ENCODE peak calls at places on chromosomes 4 and X, in four cellular contexts. N, H, G and P are unnamed samples.

GRCh38 chr4:107419052-107419451 is 301.0 kb downstream of the PAPSS1 start:
- DNase-seq in N (no peak), G (no peak), H (no peak), P (no peak)

GRCh38 chr4:139913398-139913990 is 240.5 kb downstream of the MAML3 start:
- DNase-seq in H (no peak), N (no peak), G (no peak), P (no peak)

GRCh38 chrX:9378980-9379696 is 85.7 kb upstream of the TBL1X start:
- DNase-seq in H (no peak), N (no peak), G (peak), P (no peak)

GRCh38 chrX:71909956-71910355 is 689 bp upstream of the NHSL2 start:
- DNase-seq in G (peak), N (no peak), H (no peak), P (no peak)

GRCh38 chrX:102154218-102154860 is 1.4 kb downstream of the BEX5 start:
- DNase-seq in N (no peak), H (no peak), G (no peak), P (no peak)

GRCh38 chr4:143369556-143369955 is 32.9 kb downstream of the GAB1 start:
- DNase-seq in N (no peak), H (no peak), G (no peak), P (no peak)

GRCh38 chrX:15293471-15293870 is 22.0 kb downstream of the ASB11 start:
- DNase-seq in N (no peak), H (no peak), G (no peak), P (no peak)

GRCh38 chr4:80186666-80187065 is 10.6 kb upstream of the PRDM8 start:
- DNase-seq in H (no peak), G (no peak), N (no peak), P (no peak)

GRCh38 chrX:13085533-13085932 is 41.1 kb upstream of the FAM9C start:
- DNase-seq in H (peak), N (no peak), G (no peak), P (no peak)

GRCh38 chr4:128589384-128589957 is 220.0 kb upstream of the JADE1 start:
- DNase-seq in N (no peak), G (peak), H (no peak), P (no peak)

GRCh38 chrX:22603060-22603459 is 330.3 kb downstream of the CBLL2 start:
- DNase-seq in G (no peak), N (no peak), H (no peak), P (no peak)

GRCh38 chrX:49970699-49971098 is 48.3 kb downstream of the CLCN5 start:
- DNase-seq in G (no peak), N (no peak), H (no peak), P (no peak)

GRCh38 chr4:92455956-92456355 is 152.2 kb downstream of the GRID2 start:
- DNase-seq in H (no peak), G (no peak), N (no peak), P (no peak)

GRCh38 chrX:143988356-143988755 is 104.5 kb downstream of the UBE2NL start:
- DNase-seq in G (no peak), H (no peak), N (no peak), P (no peak)

GRCh38 chr4:17284323-17285175 is 227.3 kb downstream of the QDPR start:
- DNase-seq in G (no peak), N (no peak), H (no peak), P (no peak)

GRCh38 chrX:11908371-11908770 is 150.3 kb downstream of the MSL3 start:
- DNase-seq in N (no peak), H (peak), G (peak), P (no peak)

GRCh38 chrX:63513825-63514574 is 162.9 kb upstream of the SPIN4 start:
- DNase-seq in H (no peak), G (no peak), N (no peak), P (no peak)

GRCh38 chr4:1564535-1565375 is 119.4 kb downstream of the FAM53A start:
- DNase-seq in G (no peak), N (no peak), H (no peak), P (no peak)

GRCh38 chrX:124771292-124771691 is 424.9 kb downstream of the SH2D1A start:
- DNase-seq in H (no peak), G (no peak), N (no peak), P (no peak)

GRCh38 chr4:169716677-169717076 is 41.1 kb downstream of the HPF1 start:
- DNase-seq in G (no peak), N (no peak), H (no peak), P (no peak)

GRCh38 chr4:122249357-122249756 is 97.2 kb downstream of the BLTP1 start:
- DNase-seq in G (no peak), H (no peak), N (no peak), P (no peak)

GRCh38 chrX:9919632-9920172 is 47.5 kb upstream of the CLDN34 start:
- DNase-seq in G (no peak), N (no peak), H (no peak), P (no peak)

GRCh38 chrX:110541266-110541665 is 182.6 kb downstream of the RTL9 start:
- DNase-seq in N (no peak), H (no peak), G (no peak), P (no peak)

GRCh38 chrX:12367254-12367653 is 229.0 kb downstream of the FRMPD4 start:
- DNase-seq in N (no peak), G (no peak), H (no peak), P (no peak)

GRCh38 chrX:53421772-53422090 is 723 bp downstream of the SMC1A start:
- DNase-seq in G (no peak), H (no peak), N (no peak), P (no peak)

GRCh38 chrX:154431321-154431720 is 2.8 kb downstream of the ATP6AP1 start:
- DNase-seq in N (no peak), H (no peak), G (no peak), P (no peak)

GRCh38 chr4:30370105-30370504 is 350.1 kb upstream of the PCDH7 start:
- DNase-seq in H (no peak), G (no peak), N (no peak), P (no peak)

GRCh38 chrX:48999030-48999429 is 3.0 kb downstream of the GRIPAP1 start:
- DNase-seq in H (no peak), G (no peak), N (no peak), P (no peak)

GRCh38 chr4:128583753-128584712 is 225.5 kb upstream of the JADE1 start:
- DNase-seq in N (no peak), G (no peak), H (no peak), P (no peak)

GRCh38 chrX:42714981-42715688 is 62.8 kb downstream of the PPP1R2C start:
- DNase-seq in G (peak), H (no peak), N (no peak), P (no peak)

GRCh38 chr4:1210241-1210841 is 38.0 kb upstream of the SPON2 start:
- DNase-seq in N (no peak), H (no peak), G (no peak), P (no peak)

GRCh38 chr4:99013402-99013843 is 17.9 kb downstream of the METAP1 start:
- DNase-seq in N (no peak), H (no peak), G (no peak), P (no peak)
- TF ChIP-seq REST in N (no peak), H (no peak), G (no peak), P (no peak)

GRCh38 chrX:18892881-18893280 is 91.0 kb downstream of the PHKA2 start:
- DNase-seq in N (no peak), G (no peak), H (no peak), P (no peak)

GRCh38 chrX:18891561-18891945 is 92.4 kb downstream of the PHKA2 start:
- DNase-seq in H (no peak), G (no peak), N (no peak), P (no peak)

GRCh38 chrX:18893536-18893935 is 90.4 kb downstream of the PHKA2 start:
- DNase-seq in G (no peak), N (no peak), H (no peak), P (no peak)

GRCh38 chrX:18895157-18895952 is 88.6 kb downstream of the PHKA2 start:
- DNase-seq in G (no peak), H (no peak), N (no peak), P (no peak)

DNA sequence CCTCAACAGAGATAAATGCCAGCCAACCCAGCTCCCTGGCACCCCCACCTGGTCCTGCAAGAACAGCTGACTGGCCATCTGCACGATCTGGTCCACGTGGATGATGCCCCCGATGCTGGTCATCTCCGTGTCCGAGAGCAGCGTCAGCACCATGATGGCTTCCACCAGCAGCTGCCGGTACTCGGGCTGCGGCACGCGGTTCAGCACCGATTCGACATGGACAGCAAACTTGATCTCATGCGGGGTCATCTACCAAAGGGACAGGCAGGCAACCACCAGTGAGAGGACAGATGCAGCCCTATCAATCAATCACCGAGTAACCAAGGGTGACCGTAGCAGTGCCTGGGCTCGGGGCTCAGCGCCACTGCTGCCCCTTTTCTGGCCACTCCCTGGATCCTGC is 89.8 kb downstream of the PHKA2 start:
- DNase-seq in G (no peak), H (no peak), N (no peak), P (no peak)
- TF ChIP-seq REST in G (peak), H (no peak), N (no peak), P (no peak)

DNA sequence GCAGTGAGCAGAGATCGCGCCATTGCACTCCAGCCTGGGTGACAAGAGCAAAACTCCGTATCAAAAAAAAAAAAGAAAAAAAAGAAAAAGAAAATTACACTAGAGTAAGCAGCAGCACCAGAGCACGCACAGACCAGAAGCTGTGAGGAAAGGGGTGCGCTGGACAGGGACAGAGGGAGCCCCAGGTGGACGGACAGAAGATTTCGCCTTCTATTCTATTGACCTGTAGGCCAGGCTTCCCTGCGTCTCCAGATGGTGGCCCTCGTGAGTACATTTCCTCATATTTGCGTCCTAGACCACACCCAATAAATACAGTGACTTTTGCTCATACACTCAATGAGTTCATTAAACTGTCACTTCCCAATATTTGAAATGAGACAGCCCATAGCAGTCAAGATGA is 19.1 kb downstream of the MTNR1A start:
- DNase-seq in G (peak), N (peak), H (no peak), P (no peak)
- TF ChIP-seq REST in G (no peak), N (peak), H (no peak), P (no peak)

GRCh38 chr4:97643179-97643578 is 500.1 kb downstream of the STPG2 start:
- DNase-seq in H (no peak), N (no peak), G (no peak), P (no peak)

GRCh38 chr4:97645437-97645836 is 497.8 kb downstream of the STPG2 start:
- DNase-seq in H (no peak), N (no peak), G (no peak), P (no peak)

GRCh38 chr4:97639961-97640360 is 503.3 kb downstream of the STPG2 start:
- DNase-seq in H (no peak), N (no peak), G (no peak), P (no peak)
- TF ChIP-seq REST in H (no peak), N (no peak), G (no peak), P (no peak)

GRCh38 chrX:45824471-45824870 is 623.8 kb upstream of the DIPK2B start:
- DNase-seq in H (no peak), N (peak), G (peak), P (peak)
- TF ChIP-seq REST in H (no peak), N (no peak), G (no peak), P (no peak)

GRCh38 chr4:6988016-6988715 is 55.0 kb upstream of the TADA2B start:
- DNase-seq in G (no peak), H (no peak), N (no peak), P (no peak)

GRCh38 chr4:6986781-6987565 is 56.2 kb upstream of the TADA2B start:
- DNase-seq in G (peak), N (peak), H (peak), P (no peak)

GRCh38 chr4:6984611-6985115 is 58.5 kb upstream of the TADA2B start:
- DNase-seq in G (no peak), N (no peak), H (no peak), P (no peak)

GRCh38 chr4:6987566-6987920 is 55.6 kb upstream of the TADA2B start:
- DNase-seq in G (no peak), H (no peak), N (no peak), P (no peak)

GRCh38 chr4:6986067-6986780 is 56.9 kb upstream of the TADA2B start:
- DNase-seq in H (no peak), G (peak), N (no peak), P (no peak)
- TF ChIP-seq REST in H (no peak), G (no peak), N (no peak), P (no peak)